ENCODE peak calls at places on chromosomes 3 and 15, in eight cellular contexts. One of them, this sample, is unnamed.

GRCh38 chr15:95247068-95247984 is 1016.0 kb downstream of the MCTP2 start:
- DNase-seq in kidney: no peak
- DNase-seq in AG09309: peak
- DNase-seq in HFF-Myc: peak
- DNase-seq in astrocyte of the spinal cord: peak
- DNase-seq in brain microvascular endothelial cell: peak
- DNase-seq in cardiac fibroblast: peak
- DNase-seq in A549: peak
- DNase-seq in this sample: no peak

GRCh38 chr15:52334491-52335160 is 39.0 kb upstream of the MYO5C start:
- DNase-seq in kidney: no peak
- DNase-seq in AG09309: no peak
- DNase-seq in HFF-Myc: no peak
- DNase-seq in astrocyte of the spinal cord: no peak
- DNase-seq in brain microvascular endothelial cell: peak
- DNase-seq in cardiac fibroblast: no peak
- DNase-seq in A549: peak
- DNase-seq in this sample: no peak

GRCh38 chr3:9659849-9660248 is 10.5 kb downstream of the MTMR14 start:
- DNase-seq in kidney: no peak
- DNase-seq in AG09309: no peak
- DNase-seq in HFF-Myc: no peak
- DNase-seq in astrocyte of the spinal cord: no peak
- DNase-seq in brain microvascular endothelial cell: no peak
- DNase-seq in cardiac fibroblast: no peak
- DNase-seq in A549: no peak
- DNase-seq in this sample: no peak

GRCh38 chr3:135017494-135017893 is 222.4 kb downstream of the EPHB1 start:
- DNase-seq in kidney: no peak
- DNase-seq in AG09309: no peak
- DNase-seq in HFF-Myc: no peak
- DNase-seq in astrocyte of the spinal cord: no peak
- DNase-seq in brain microvascular endothelial cell: no peak
- DNase-seq in cardiac fibroblast: no peak
- DNase-seq in A549: no peak
- DNase-seq in this sample: no peak

GRCh38 chr3:13612829-13613228 is 63.9 kb downstream of the FBLN2 start:
- DNase-seq in kidney: no peak
- DNase-seq in AG09309: no peak
- DNase-seq in HFF-Myc: no peak
- DNase-seq in astrocyte of the spinal cord: peak
- DNase-seq in brain microvascular endothelial cell: no peak
- DNase-seq in cardiac fibroblast: peak
- DNase-seq in A549: no peak
- DNase-seq in this sample: no peak

GRCh38 chr3:21435871-21436270 is 315.1 kb downstream of the ZNF385D start:
- DNase-seq in kidney: no peak
- DNase-seq in AG09309: peak
- DNase-seq in HFF-Myc: peak
- DNase-seq in astrocyte of the spinal cord: peak
- DNase-seq in brain microvascular endothelial cell: peak
- DNase-seq in cardiac fibroblast: peak
- DNase-seq in A549: peak
- DNase-seq in this sample: no peak

GRCh38 chr15:53072077-53072476 is 281.9 kb upstream of the ONECUT1 start:
- DNase-seq in kidney: no peak
- DNase-seq in AG09309: no peak
- DNase-seq in HFF-Myc: peak
- DNase-seq in astrocyte of the spinal cord: peak
- DNase-seq in brain microvascular endothelial cell: peak
- DNase-seq in cardiac fibroblast: peak
- DNase-seq in A549: peak
- DNase-seq in this sample: peak

GRCh38 chr15:74958908-74959642 is 2.5 kb upstream of the RPP25 start:
- DNase-seq in kidney: peak
- DNase-seq in AG09309: no peak
- DNase-seq in HFF-Myc: no peak
- DNase-seq in astrocyte of the spinal cord: no peak
- DNase-seq in brain microvascular endothelial cell: no peak
- DNase-seq in cardiac fibroblast: no peak
- DNase-seq in A549: no peak
- DNase-seq in this sample: no peak

GRCh38 chr3:107128942-107129341 is 248.3 kb upstream of the CCDC54 start:
- DNase-seq in kidney: no peak
- DNase-seq in AG09309: no peak
- DNase-seq in HFF-Myc: no peak
- DNase-seq in astrocyte of the spinal cord: peak
- DNase-seq in brain microvascular endothelial cell: no peak
- DNase-seq in cardiac fibroblast: peak
- DNase-seq in A549: no peak
- DNase-seq in this sample: no peak

GRCh38 chr3:107132674-107133073 is 244.6 kb upstream of the CCDC54 start:
- DNase-seq in kidney: no peak
- DNase-seq in AG09309: no peak
- DNase-seq in HFF-Myc: no peak
- DNase-seq in astrocyte of the spinal cord: no peak
- DNase-seq in brain microvascular endothelial cell: no peak
- DNase-seq in cardiac fibroblast: no peak
- DNase-seq in A549: no peak
- DNase-seq in this sample: no peak

GRCh38 chr3:107130089-107130700 is 247.0 kb upstream of the CCDC54 start:
- DNase-seq in kidney: no peak
- DNase-seq in AG09309: no peak
- DNase-seq in HFF-Myc: no peak
- DNase-seq in astrocyte of the spinal cord: no peak
- DNase-seq in brain microvascular endothelial cell: no peak
- DNase-seq in cardiac fibroblast: no peak
- DNase-seq in A549: no peak
- DNase-seq in this sample: no peak

DNA sequence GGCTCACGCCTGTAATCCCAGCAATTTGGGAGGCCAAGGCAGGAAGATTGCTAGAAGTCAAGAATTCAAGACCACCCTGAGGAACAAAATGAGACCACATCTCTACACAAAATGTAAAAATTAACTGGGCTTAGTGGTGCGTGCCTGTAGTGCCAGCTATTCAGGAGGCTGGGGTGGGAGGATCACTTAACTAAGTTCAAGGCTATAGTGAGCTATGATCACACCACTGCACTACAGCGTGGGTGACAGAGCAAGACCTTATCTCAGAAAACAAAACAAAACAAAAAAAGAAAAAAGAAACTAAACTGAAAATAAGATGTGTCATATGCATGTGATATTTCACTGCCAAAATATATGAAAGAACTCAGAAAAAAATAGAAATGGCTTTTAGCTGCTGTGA is 243.3 kb upstream of the CCDC54 start:
- DNase-seq in kidney: no peak
- DNase-seq in AG09309: no peak
- DNase-seq in HFF-Myc: no peak
- DNase-seq in astrocyte of the spinal cord: no peak
- DNase-seq in brain microvascular endothelial cell: peak
- DNase-seq in cardiac fibroblast: peak
- DNase-seq in A549: no peak
- DNase-seq in this sample: no peak
- TF ChIP-seq CTCF in kidney: no peak
- TF ChIP-seq CTCF in AG09309: no peak
- TF ChIP-seq CTCF in HFF-Myc: no peak
- TF ChIP-seq CTCF in astrocyte of the spinal cord: no peak
- TF ChIP-seq CTCF in brain microvascular endothelial cell: no peak
- TF ChIP-seq CTCF in cardiac fibroblast: no peak
- TF ChIP-seq CTCF in A549: no peak
- TF ChIP-seq CTCF in this sample: no peak

GRCh38 chr3:88114878-88115549 is 34.7 kb upstream of the C3orf38 start:
- DNase-seq in kidney: no peak
- DNase-seq in AG09309: no peak
- DNase-seq in HFF-Myc: no peak
- DNase-seq in astrocyte of the spinal cord: no peak
- DNase-seq in brain microvascular endothelial cell: no peak
- DNase-seq in cardiac fibroblast: no peak
- DNase-seq in A549: no peak
- DNase-seq in this sample: no peak

GRCh38 chr3:88112329-88112728 is 37.4 kb upstream of the C3orf38 start:
- DNase-seq in kidney: no peak
- DNase-seq in AG09309: no peak
- DNase-seq in HFF-Myc: no peak
- DNase-seq in astrocyte of the spinal cord: no peak
- DNase-seq in brain microvascular endothelial cell: no peak
- DNase-seq in cardiac fibroblast: no peak
- DNase-seq in A549: no peak
- DNase-seq in this sample: no peak

GRCh38 chr3:88117683-88118082 is 32.1 kb upstream of the C3orf38 start:
- DNase-seq in kidney: no peak
- DNase-seq in AG09309: no peak
- DNase-seq in HFF-Myc: no peak
- DNase-seq in astrocyte of the spinal cord: no peak
- DNase-seq in brain microvascular endothelial cell: no peak
- DNase-seq in cardiac fibroblast: no peak
- DNase-seq in A549: no peak
- DNase-seq in this sample: no peak

DNA sequence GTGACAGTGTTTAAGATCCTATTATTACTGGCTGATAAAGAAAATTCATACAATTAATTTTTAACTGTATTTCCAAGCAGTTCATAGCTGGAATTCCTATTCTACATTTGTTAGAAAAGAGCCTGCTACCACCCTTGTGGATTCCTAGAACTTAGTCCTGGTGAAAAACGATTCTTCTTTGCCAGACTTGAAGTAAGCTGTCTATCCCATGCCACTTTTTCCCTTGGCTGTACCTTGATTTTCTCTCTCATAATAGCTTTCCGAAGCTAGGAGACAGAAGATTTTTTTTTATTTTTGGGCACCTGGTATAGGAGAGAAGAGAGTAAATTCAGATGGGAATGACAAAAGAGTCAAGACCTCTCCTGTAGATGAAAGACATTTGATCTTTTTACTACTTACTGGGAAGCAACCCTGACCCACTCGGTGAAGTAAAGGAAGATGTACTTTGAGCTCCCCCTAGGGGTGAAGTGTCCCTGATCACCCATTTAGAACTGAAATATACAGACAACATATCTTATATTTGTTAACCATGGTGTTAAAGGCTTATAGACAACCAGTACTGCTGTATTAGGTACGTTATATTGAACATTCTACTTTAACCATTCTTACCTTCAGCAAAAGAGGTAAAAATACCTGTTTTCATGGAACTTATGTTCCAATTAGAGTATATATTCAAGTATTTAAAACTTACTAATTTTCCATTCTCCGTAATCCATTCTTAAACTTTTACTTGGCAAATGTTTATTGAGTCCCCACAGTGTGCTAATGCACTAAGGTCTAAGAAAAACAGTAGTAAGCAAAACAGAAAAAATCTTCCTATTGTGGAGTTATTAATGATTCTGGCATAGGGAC is 36.2 kb upstream of the C3orf38 start:
- DNase-seq in kidney: no peak
- DNase-seq in AG09309: peak
- DNase-seq in HFF-Myc: peak
- DNase-seq in astrocyte of the spinal cord: peak
- DNase-seq in brain microvascular endothelial cell: peak
- DNase-seq in cardiac fibroblast: peak
- DNase-seq in A549: peak
- DNase-seq in this sample: peak
- TF ChIP-seq CTCF in kidney: peak
- TF ChIP-seq CTCF in AG09309: peak
- TF ChIP-seq CTCF in HFF-Myc: peak
- TF ChIP-seq CTCF in astrocyte of the spinal cord: peak
- TF ChIP-seq CTCF in brain microvascular endothelial cell: peak
- TF ChIP-seq CTCF in cardiac fibroblast: peak
- TF ChIP-seq CTCF in A549: peak
- TF ChIP-seq CTCF in this sample: peak

DNA sequence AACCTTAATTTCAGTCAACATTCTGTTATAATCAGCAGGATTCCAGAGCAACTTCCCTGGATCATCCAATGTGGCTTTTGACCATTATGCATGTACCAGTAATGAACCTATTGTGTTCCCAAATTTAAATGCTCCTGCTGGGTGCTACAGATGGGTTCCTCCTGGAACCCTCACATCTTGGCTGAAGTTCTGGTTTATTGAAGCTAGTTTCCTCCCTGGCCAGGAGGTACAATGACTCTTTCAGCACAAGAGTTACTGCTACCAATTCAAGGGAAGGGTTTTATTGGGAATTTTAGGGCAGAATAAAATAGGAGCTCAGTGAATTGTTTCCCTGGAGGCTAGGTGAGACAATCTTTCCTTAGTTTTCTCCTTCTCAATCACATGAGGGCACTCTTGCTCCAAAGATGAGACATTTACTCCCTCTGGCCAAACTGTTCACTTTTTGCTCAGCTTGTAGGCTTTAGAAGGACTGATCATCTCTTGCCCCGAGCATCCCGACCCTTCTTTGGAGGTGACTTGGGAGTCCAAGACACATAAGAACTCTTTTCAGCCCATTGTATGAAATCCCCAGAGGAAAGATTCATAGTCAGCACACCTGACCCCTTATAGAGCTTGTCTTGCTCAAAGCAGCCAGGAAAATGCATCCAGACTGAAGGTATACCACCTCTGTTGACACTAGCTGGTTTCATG is 8.8 kb upstream of the NPHP3 start:
- DNase-seq in kidney: no peak
- DNase-seq in AG09309: peak
- DNase-seq in HFF-Myc: no peak
- DNase-seq in astrocyte of the spinal cord: peak
- DNase-seq in brain microvascular endothelial cell: peak
- DNase-seq in cardiac fibroblast: peak
- DNase-seq in A549: peak
- DNase-seq in this sample: no peak
- TF ChIP-seq CTCF in kidney: peak
- TF ChIP-seq CTCF in AG09309: peak
- TF ChIP-seq CTCF in HFF-Myc: peak
- TF ChIP-seq CTCF in astrocyte of the spinal cord: peak
- TF ChIP-seq CTCF in brain microvascular endothelial cell: peak
- TF ChIP-seq CTCF in cardiac fibroblast: peak
- TF ChIP-seq CTCF in A549: peak
- TF ChIP-seq CTCF in this sample: peak

GRCh38 chr3:149790265-149790664 is 2.1 kb downstream of the ANKUB1 start:
- DNase-seq in kidney: no peak
- DNase-seq in AG09309: no peak
- DNase-seq in HFF-Myc: no peak
- DNase-seq in astrocyte of the spinal cord: no peak
- DNase-seq in brain microvascular endothelial cell: peak
- DNase-seq in cardiac fibroblast: no peak
- DNase-seq in A549: peak
- DNase-seq in this sample: no peak

GRCh38 chr3:149790698-149791097 is 1.7 kb downstream of the ANKUB1 start:
- DNase-seq in kidney: no peak
- DNase-seq in AG09309: no peak
- DNase-seq in HFF-Myc: no peak
- DNase-seq in astrocyte of the spinal cord: no peak
- DNase-seq in brain microvascular endothelial cell: no peak
- DNase-seq in cardiac fibroblast: no peak
- DNase-seq in A549: no peak
- DNase-seq in this sample: no peak

DNA sequence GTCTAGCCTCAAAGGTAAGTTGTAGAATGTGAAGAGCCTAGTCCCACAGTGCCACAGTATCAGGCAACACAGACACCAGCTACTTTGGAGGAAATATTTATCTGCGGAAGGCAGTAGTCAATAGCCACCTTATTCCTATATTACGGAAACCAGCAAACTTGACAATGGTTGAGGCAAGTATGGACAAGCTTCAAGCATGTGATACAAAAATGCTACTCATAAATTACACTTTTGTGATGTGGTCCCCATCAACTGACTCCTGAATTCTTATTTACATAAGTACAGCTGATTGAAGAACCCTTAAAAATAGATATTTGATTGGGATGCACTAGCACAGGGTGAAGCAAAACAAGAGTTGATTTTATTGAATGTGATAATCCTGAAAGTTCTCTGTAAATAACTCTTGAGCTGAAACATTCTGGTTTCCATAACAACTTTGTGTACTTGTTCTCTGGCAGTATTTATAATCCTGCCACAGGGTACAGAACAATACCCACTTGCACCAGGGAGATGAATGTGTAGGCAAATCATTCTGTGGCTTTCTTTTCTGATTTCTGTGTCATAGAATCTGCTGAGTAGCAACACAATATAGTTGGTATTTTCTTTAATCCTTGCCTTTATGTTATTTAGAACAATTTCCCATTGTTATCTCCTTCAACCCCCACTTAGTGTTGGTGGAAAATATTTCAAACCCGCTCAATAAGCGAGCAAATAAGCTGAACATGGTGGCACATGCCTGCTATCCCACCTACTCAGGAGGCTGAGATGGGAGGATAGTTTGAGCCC is at the start of gene ANKUB1:
- DNase-seq in kidney: no peak
- DNase-seq in AG09309: no peak
- DNase-seq in HFF-Myc: no peak
- DNase-seq in astrocyte of the spinal cord: no peak
- DNase-seq in brain microvascular endothelial cell: no peak
- DNase-seq in cardiac fibroblast: no peak
- DNase-seq in A549: no peak
- DNase-seq in this sample: no peak
- TF ChIP-seq CTCF in kidney: no peak
- TF ChIP-seq CTCF in AG09309: no peak
- TF ChIP-seq CTCF in HFF-Myc: no peak
- TF ChIP-seq CTCF in astrocyte of the spinal cord: no peak
- TF ChIP-seq CTCF in brain microvascular endothelial cell: no peak
- TF ChIP-seq CTCF in cardiac fibroblast: no peak
- TF ChIP-seq CTCF in A549: no peak
- TF ChIP-seq CTCF in this sample: no peak